ENCODE peak calls at places on chromosomes 12 and 14, in eight cellular contexts. F is HepG2; E is uterus; K is CD8-positive, alpha-beta memory T cell; W is fibroblast of the aortic adventitia; N is right lobe of liver; V is brain microvascular endothelial cell; O is effector memory CD4-positive, alpha-beta T cell. Z is an unnamed sample.

GRCh38 chr12:111766608-111767361 is at the start of gene ALDH2:
- DNase-seq in O (no peak), K (no peak), N (peak; percentile 88), V (no peak), E (peak; percentile 82), W (peak; percentile 47), F (peak; percentile 72), Z (peak; percentile 77)

GRCh38 chr14:104794099-104794498 is 1.4 kb downstream of the AKT1 start:
- DNase-seq in K (peak; percentile 60), E (no peak), W (peak; percentile 58), O (no peak), F (peak; percentile 57), V (peak; percentile 55), N (peak; percentile 70), Z (no peak)

GRCh38 chr12:2902287-2902880 is 11.7 kb downstream of the TULP3 start:
- DNase-seq in N (no peak), E (peak; percentile 28), W (peak; percentile 74), F (no peak), K (no peak), O (no peak), V (no peak), Z (no peak)

GRCh38 chr14:71799831-71800230 is 132.4 kb upstream of the RGS6 start:
- DNase-seq in O (no peak), N (no peak), W (peak; percentile 5), F (no peak), K (no peak), V (no peak), E (no peak), Z (no peak)

GRCh38 chr14:103522649-103523582 is at the start of gene CKB:
- DNase-seq in E (peak; percentile 75), O (no peak), V (peak; percentile 22), F (no peak), W (peak; percentile 43), K (no peak), N (peak; percentile 51), Z (peak; percentile 86)

GRCh38 chr12:79121486-79121885 is 256.9 kb downstream of the SYT1 start:
- DNase-seq in O (no peak), F (no peak), V (no peak), N (no peak), W (peak; percentile 18), E (no peak), K (no peak), Z (no peak)

GRCh38 chr12:93634416-93634815 is 42.8 kb upstream of the CRADD start:
- DNase-seq in O (no peak), N (no peak), E (no peak), W (peak; percentile 55), K (no peak), F (no peak), V (no peak), Z (no peak)

GRCh38 chr14:102949062-102949800 is 26.8 kb downstream of the AMN start:
- DNase-seq in O (no peak), N (no peak), E (no peak), F (no peak), K (no peak), V (peak; percentile 22), W (no peak), Z (no peak)

GRCh38 chr14:59278111-59278510 is 89.6 kb downstream of the DAAM1 start:
- DNase-seq in W (peak; percentile 93), F (peak; percentile 91), K (no peak), E (no peak), N (no peak), V (peak; percentile 90), O (no peak), Z (no peak)

GRCh38 chr12:85679296-85679695 is 156.9 kb downstream of the RASSF9 start:
- DNase-seq in N (no peak), F (no peak), V (no peak), K (no peak), W (no peak), O (no peak), E (no peak), Z (no peak)

GRCh38 chr14:52974406-52974805 is 23.6 kb upstream of the FERMT2 start:
- DNase-seq in N (no peak), W (no peak), V (no peak), E (no peak), F (no peak), K (no peak), O (no peak), Z (no peak)

GRCh38 chr14:54435500-54435981 is 5.6 kb downstream of the CNIH1 start:
- DNase-seq in K (no peak), O (no peak), F (no peak), V (peak; percentile 53), W (peak; percentile 94), E (no peak), N (no peak), Z (no peak)

GRCh38 chr12:57896139-57896436 is 45.3 kb upstream of the ATP23 start:
- DNase-seq in O (no peak), F (no peak), K (no peak), E (peak; percentile 54), W (peak; percentile 55), V (no peak), N (no peak), Z (no peak)

GRCh38 chr14:91946313-91947195 is 940 bp downstream of the FBLN5 start:
- DNase-seq in E (no peak), W (peak; percentile 56), K (no peak), O (no peak), N (no peak), V (no peak), F (no peak), Z (no peak)

GRCh38 chr12:49680075-49680474 is 27.1 kb downstream of the FMNL3 start:
- DNase-seq in E (no peak), K (no peak), F (no peak), W (no peak), V (no peak), N (no peak), O (no peak), Z (no peak)

GRCh38 chr12:131901431-131902331 is 7.3 kb downstream of the ULK1 start:
- DNase-seq in E (no peak), O (no peak), W (no peak), F (no peak), V (no peak), N (no peak), K (no peak), Z (no peak)

GRCh38 chr12:18079541-18080230 is 10.3 kb downstream of the RERGL start:
- DNase-seq in V (no peak), K (no peak), N (no peak), O (no peak), F (no peak), W (no peak), E (no peak), Z (no peak)

GRCh38 chr12:67630373-67631088 is 18.0 kb upstream of the DYRK2 start:
- DNase-seq in K (peak; percentile 95), E (no peak), W (no peak), V (no peak), O (peak; percentile 86), N (peak; percentile 37), F (peak; percentile 10), Z (no peak)

GRCh38 chr14:21723431-21724045 is 49.9 kb upstream of the OR4E1 start:
- DNase-seq in E (no peak), V (no peak), F (peak; percentile 60), K (peak; percentile 64), N (no peak), W (no peak), O (no peak), Z (no peak)

GRCh38 chr12:131205534-131205933 is 251.8 kb downstream of the ADGRD1 start:
- DNase-seq in O (no peak), W (no peak), E (no peak), V (no peak), F (no peak), N (no peak), K (no peak), Z (no peak)

GRCh38 chr14:83441801-83442200 is 1908.1 kb upstream of the SEL1L start:
- DNase-seq in K (no peak), V (no peak), N (no peak), E (no peak), W (no peak), O (no peak), F (no peak), Z (no peak)

GRCh38 chr14:100858838-100859220 is 32.9 kb downstream of the MEG3 start:
- DNase-seq in K (no peak), W (no peak), V (no peak), N (no peak), O (no peak), E (no peak), F (no peak), Z (no peak)

GRCh38 chr12:117294206-117294605 is 67.2 kb downstream of the NOS1 start:
- DNase-seq in E (no peak), O (no peak), K (no peak), N (no peak), V (no peak), W (no peak), F (no peak), Z (no peak)

GRCh38 chr12:5096241-5096880 is 52.7 kb downstream of the KCNA5 start:
- DNase-seq in E (no peak), V (peak; percentile 64), F (no peak), K (no peak), O (no peak), N (no peak), W (peak; percentile 23), Z (no peak)

GRCh38 chr12:119594772-119595445 is 1.3 kb downstream of the TMEM233 start:
- DNase-seq in E (no peak), O (no peak), K (no peak), W (peak; percentile 40), V (no peak), F (no peak), N (peak; percentile 46), Z (no peak)
- H3K4me3 ChIP-seq in E (no peak overlapping the region), O (no peak overlapping the region), K (no peak overlapping the region), W (peak overlapping the region; percentile 70), V (peak overlapping the region; percentile 9), F (peak overlapping the region; percentile 40), N (peak overlapping the region; percentile 32), Z (no peak overlapping the region)

GRCh38 chr12:47225356-47225755 is 145.6 kb upstream of the AMIGO2 start:
- DNase-seq in N (no peak), E (no peak), W (no peak), K (no peak), V (no peak), O (no peak), F (no peak), Z (no peak)
- H3K4me3 ChIP-seq in N (no peak overlapping the region), E (no peak overlapping the region), W (no peak overlapping the region), K (no peak overlapping the region), V (no peak overlapping the region), O (no peak overlapping the region), F (no peak overlapping the region), Z (no peak overlapping the region)

GRCh38 chr12:99985631-99986030 is 895 bp upstream of the ANKS1B start:
- DNase-seq in F (no peak), E (no peak), V (no peak), W (no peak), O (no peak), N (no peak), K (no peak), Z (no peak)
- H3K4me3 ChIP-seq in F (no peak overlapping the region), E (peak overlapping the region; percentile 54), V (no peak overlapping the region), W (peak overlapping the region; percentile 69), O (no peak overlapping the region), N (no peak overlapping the region), K (no peak overlapping the region), Z (peak overlapping the region; percentile 64)

GRCh38 chr12:42277426-42278115 is 39.5 kb upstream of the YAF2 start:
- DNase-seq in V (no peak), E (no peak), W (no peak), N (no peak), O (no peak), K (no peak), F (no peak), Z (no peak)

GRCh38 chr12:42278116-42278485 is 40.1 kb upstream of the YAF2 start:
- DNase-seq in O (no peak), K (no peak), W (no peak), N (no peak), E (no peak), F (no peak), V (no peak), Z (no peak)

GRCh38 chr12:42270596-42270995 is 32.5 kb upstream of the YAF2 start:
- DNase-seq in E (no peak), V (no peak), F (no peak), K (no peak), W (no peak), N (no peak), O (no peak), Z (no peak)

GRCh38 chr12:42273706-42274105 is 35.7 kb upstream of the YAF2 start:
- DNase-seq in N (no peak), W (no peak), F (no peak), E (no peak), O (no peak), V (no peak), K (no peak), Z (no peak)
- H3K4me3 ChIP-seq in N (no peak overlapping the region), W (no peak overlapping the region), F (no peak overlapping the region), E (no peak overlapping the region), O (no peak overlapping the region), V (no peak overlapping the region), K (no peak overlapping the region), Z (no peak overlapping the region)